ENCODE peak calls at places on chromosomes 2 and 18, in seven cellular contexts. G, A, W, F, N, B and D are unnamed samples. For H3K27me3, the result is how much of the 10 kb centered on the place peaks cover.

GRCh38 chr2:9843229-9844035 is at the start of gene TAF1B:
- DNase-seq in G (peak), A (peak), W (peak), F (peak), N (peak), B (peak), D (peak)

GRCh38 chr2:11764359-11764758 is 17.9 kb downstream of the LPIN1 start:
- DNase-seq in G (no peak), A (no peak), W (peak), F (no peak), N (no peak), B (no peak), D (no peak)

GRCh38 chr2:48107326-48107925 is 201.1 kb upstream of the FBXO11 start:
- DNase-seq in G (no peak), A (peak), W (no peak), F (no peak), N (no peak), B (no peak), D (no peak)

GRCh38 chr2:122056853-122057252 is 301.4 kb downstream of the TSN start:
- DNase-seq in G (no peak), A (peak), W (no peak), F (no peak), N (no peak), B (no peak), D (no peak)

GRCh38 chr18:48376406-48376805 is 32.8 kb downstream of the ZBTB7C start:
- DNase-seq in G (no peak), A (no peak), W (no peak), F (no peak), N (no peak), B (no peak), D (no peak)

GRCh38 chr2:104788721-104789446 is 65.0 kb upstream of the POU3F3 start:
- DNase-seq in G (no peak), A (no peak), W (no peak), F (no peak), N (no peak), B (no peak), D (no peak)

GRCh38 chr18:45562567-45563479 is 52.5 kb upstream of the SLC14A2 start:
- DNase-seq in G (no peak), A (no peak), W (peak), F (peak), N (peak), B (peak), D (no peak)

GRCh38 chr18:28855524-28855923 is 678.6 kb upstream of the CDH2 start:
- DNase-seq in G (no peak), A (peak), W (no peak), F (no peak), N (no peak), B (no peak), D (no peak)

GRCh38 chr2:117330611-117331010 is 483.9 kb upstream of the DDX18 start:
- DNase-seq in G (no peak), A (no peak), W (no peak), F (no peak), N (no peak), B (no peak), D (no peak)

GRCh38 chr2:17476060-17476459 is 42.2 kb downstream of the RAD51AP2 start:
- DNase-seq in G (no peak), A (no peak), W (no peak), F (no peak), N (no peak), B (no peak), D (no peak)

GRCh38 chr2:45342-46130 is 769 bp downstream of the FAM110C start:
- DNase-seq in G (no peak), A (no peak), W (no peak), F (no peak), N (peak), B (no peak), D (no peak)

GRCh38 chr2:118861741-118862140 is 14.3 kb upstream of the EN1 start:
- DNase-seq in G (no peak), A (peak), W (no peak), F (no peak), N (no peak), B (no peak), D (no peak)

GRCh38 chr2:118859157-118859770 is 11.8 kb upstream of the EN1 start:
- DNase-seq in G (no peak), A (no peak), W (no peak), F (no peak), N (no peak), B (no peak), D (no peak)

GRCh38 chr2:118861242-118861641 is 13.8 kb upstream of the EN1 start:
- DNase-seq in G (no peak), A (no peak), W (no peak), F (no peak), N (no peak), B (no peak), D (no peak)

GRCh38 chr2:118858485-118859156 is 11.2 kb upstream of the EN1 start:
- DNase-seq in G (no peak), A (no peak), W (no peak), F (no peak), N (no peak), B (no peak), D (no peak)

GRCh38 chr2:118860506-118860905 is 13.1 kb upstream of the EN1 start:
- DNase-seq in G (no peak), A (no peak), W (no peak), F (no peak), N (no peak), B (no peak), D (no peak)
- H3K27me3 ChIP-seq in G (half or more), A (under half), W (half or more), F (under half), N (under half), B (under half), D (half or more)

DNA sequence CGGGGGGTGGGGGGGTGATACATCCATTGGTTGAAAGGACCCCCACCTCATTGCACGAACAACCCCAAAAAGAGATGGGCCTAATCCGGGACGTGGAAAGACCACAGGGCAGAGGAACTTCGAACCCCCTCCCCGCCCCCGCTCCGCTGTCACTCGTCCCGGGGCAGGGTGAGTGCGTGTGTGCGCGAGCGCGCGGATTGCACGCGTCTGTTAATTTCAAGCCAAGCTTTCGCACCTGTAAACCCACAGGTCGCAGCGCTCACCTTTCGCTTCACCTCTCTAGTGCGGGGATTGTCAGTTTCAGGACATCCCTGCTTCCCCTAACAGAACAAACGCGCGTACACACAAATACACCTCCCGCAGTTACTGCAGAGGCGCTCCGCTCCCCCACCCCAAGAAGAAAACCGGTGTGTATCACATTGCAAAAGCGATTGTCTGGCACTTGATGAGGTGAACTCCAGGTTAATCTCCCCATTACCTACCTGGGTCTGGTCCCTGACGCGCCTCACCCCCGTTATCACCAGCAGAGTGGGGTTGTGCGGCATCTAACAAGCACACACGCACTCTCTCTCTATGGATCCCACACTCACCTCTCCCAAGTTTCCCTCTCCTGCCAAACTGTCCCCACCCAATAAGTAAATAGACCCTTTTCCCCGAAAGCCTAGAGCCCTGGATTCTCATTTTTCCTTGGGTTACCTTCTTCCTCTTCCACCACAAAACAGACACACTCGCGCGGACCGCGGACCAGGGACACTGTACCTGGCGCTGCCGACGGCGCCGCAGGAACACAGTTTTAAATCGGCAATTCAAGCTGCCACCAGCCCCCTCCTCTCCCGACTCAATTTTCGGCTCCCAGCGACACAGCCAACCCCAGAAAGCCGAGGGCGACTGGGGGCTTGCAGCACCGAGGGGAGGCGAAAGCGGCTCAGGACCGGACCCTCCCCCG is 1.0 kb downstream of the CYP26B1 start:
- DNase-seq in G (peak), A (no peak), W (peak), F (peak), N (peak), B (peak), D (no peak)
- H3K27me3 ChIP-seq in G (under half), A (half or more), W (half or more), F (under half), N (under half), B (under half), D (half or more)

GRCh38 chr18:27430595-27430994 is 245.5 kb upstream of the CHST9 start:
- DNase-seq in G (no peak), A (no peak), W (no peak), F (no peak), N (no peak), B (no peak), D (no peak)

GRCh38 chr18:27428120-27428519 is 243.0 kb upstream of the CHST9 start:
- DNase-seq in G (no peak), A (peak), W (no peak), F (no peak), N (no peak), B (no peak), D (no peak)

GRCh38 chr18:27423581-27423980 is 238.5 kb upstream of the CHST9 start:
- DNase-seq in G (no peak), A (no peak), W (no peak), F (no peak), N (no peak), B (no peak), D (no peak)

DNA sequence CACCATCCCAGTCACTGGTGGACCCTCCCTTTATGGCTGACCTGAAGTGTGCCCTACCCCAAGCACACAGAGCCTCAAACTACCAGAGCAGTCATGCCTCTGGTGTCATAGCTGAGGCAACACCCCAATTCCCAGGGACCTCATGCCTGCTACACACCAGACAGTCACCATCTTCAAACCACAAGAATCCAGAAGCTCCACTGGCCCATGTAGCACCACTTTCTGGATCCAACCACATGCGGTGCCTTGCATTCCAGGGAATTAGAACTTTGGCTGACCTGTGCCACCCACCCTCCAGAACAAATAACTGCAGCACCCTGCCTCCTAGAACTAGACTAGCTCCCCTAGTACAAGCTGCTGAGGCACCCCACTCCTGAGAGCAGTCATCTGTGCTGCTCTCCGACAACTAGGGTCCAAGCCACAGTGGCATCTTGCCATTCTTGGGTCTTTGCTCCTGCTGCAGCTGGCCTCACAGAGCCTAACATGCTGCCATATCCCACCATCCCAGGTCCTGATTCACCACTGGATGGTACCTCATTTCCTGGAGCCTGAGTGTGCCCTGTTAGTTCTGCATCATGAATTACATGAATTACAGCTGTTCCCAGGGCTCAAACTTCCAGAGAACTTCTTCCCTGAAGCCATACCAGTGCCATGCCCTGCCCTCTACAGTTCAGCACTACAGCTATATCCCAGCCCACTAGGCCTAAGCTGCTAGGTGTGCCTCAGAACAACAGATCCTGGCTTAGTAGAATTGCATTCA is 243.8 kb upstream of the CHST9 start:
- DNase-seq in G (no peak), A (no peak), W (no peak), F (no peak), N (no peak), B (no peak), D (no peak)
- H3K27me3 ChIP-seq in G (under half), A (under half), W (under half), F (under half), N (under half), B (under half), D (under half)

DNA sequence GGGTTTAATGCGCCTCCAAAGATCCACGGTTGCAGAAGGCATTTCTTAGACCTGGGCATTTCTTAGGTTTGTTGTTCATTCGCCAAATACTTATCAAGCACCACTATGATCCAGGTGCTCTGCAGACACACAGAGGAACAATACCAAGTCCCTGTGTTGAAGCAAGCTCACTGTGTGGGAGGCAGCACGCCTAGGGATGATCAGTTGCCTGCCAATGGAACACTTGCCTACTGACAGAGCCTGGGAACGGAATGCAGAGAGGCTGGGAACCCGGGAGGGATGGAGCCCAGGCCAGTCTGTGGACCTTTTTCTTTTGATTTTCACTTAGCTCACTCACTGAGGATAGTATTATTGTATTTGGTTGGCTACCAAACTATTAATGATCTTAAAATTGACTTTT is 1.9 kb upstream of the GRP start:
- DNase-seq in G (no peak), A (no peak), W (no peak), F (no peak), N (no peak), B (no peak), D (no peak)
- H3K27me3 ChIP-seq in G (under half), A (half or more), W (half or more), F (under half), N (under half), B (under half), D (half or more)

DNA sequence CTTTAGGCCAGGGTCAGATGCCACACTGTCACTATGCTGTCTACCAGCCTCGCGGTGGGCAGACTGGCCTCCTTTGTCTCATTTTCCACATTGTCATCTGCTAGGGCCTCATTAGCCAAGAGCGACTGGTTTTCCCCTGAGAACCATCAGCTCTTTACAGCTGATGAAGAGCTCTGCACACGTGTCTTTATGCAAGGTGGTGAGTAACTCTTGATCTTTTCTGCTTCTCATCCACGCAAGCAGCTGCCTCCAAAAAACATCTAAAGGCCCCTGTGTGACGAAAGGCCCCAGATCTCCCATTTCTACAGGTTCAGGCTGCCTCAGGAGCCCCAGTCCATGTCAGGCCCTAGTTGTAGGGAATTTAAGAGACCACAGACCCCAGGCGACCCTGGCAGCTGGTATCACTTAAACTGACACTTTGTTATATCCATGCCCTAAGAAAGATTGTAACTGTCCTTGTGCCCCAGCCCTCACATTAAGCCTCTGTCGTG is 52.9 kb downstream of the DPYSL5 start:
- DNase-seq in G (no peak), A (peak), W (no peak), F (no peak), N (no peak), B (no peak), D (no peak)
- H3K27me3 ChIP-seq in G (under half), A (half or more), W (under half), F (under half), N (under half), B (under half), D (under half)

DNA sequence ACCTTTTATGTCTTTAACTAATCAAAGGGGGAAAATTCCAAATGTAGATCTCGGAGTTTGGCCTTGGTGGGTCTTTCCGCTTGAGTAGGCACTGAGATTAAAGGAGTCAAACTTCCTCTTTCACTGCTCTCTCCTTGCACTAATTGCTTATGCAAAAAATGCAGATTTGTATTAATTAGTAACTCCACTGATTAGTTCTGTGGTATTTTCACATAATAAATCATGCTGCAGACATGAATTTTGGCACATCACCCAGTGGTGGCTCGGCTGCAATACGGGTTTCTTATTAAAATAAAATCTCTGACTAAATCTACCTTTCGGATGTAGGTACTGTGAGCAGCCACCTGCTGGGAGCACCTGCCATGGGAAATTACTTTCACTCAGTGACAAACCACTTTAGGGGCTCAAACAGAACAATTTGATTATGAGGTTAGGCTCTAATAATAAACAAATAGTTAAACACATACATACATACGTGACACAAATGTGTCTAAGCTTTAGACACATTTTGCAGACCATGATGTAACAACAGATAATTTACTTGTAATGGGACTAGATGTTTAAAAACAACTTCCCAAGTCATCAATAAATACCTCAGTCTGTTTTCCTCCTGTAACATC is 6.4 kb upstream of the NEUROD1 start:
- DNase-seq in G (no peak), A (no peak), W (no peak), F (no peak), N (no peak), B (no peak), D (no peak)
- H3K27me3 ChIP-seq in G (under half), A (half or more), W (half or more), F (under half), N (under half), B (under half), D (half or more)

GRCh38 chr2:149192425-149192824 is 138.0 kb upstream of the LYPD6 start:
- DNase-seq in G (no peak), A (peak), W (no peak), F (no peak), N (no peak), B (no peak), D (no peak)

GRCh38 chr2:149187061-149187460 is 143.3 kb upstream of the LYPD6 start:
- DNase-seq in G (no peak), A (no peak), W (no peak), F (no peak), N (no peak), B (no peak), D (no peak)

GRCh38 chr2:149191915-149192314 is 138.5 kb upstream of the LYPD6 start:
- DNase-seq in G (no peak), A (no peak), W (no peak), F (no peak), N (no peak), B (no peak), D (no peak)

GRCh38 chr2:149188291-149188690 is 142.1 kb upstream of the LYPD6 start:
- DNase-seq in G (no peak), A (no peak), W (no peak), F (no peak), N (no peak), B (no peak), D (no peak)

DNA sequence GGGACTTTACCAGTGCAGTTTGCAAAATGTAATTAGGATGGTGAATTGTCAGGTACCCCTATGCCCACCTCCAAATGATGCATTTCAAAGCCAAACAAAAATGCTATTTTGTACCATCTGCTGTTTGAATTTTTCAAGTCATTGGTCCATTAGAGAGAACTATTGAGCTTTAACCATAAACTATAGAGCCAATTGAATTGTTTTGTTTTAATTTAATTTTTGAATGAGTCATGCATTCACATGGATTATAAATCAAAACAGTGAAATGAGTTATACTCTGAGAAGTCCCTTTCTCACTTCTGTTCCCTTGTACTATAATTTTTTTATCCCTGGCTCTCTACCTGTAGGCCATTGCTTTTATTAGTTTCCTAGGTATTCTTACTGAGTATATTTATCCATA is 140.6 kb upstream of the LYPD6 start:
- DNase-seq in G (no peak), A (no peak), W (no peak), F (no peak), N (no peak), B (no peak), D (no peak)
- H3K27me3 ChIP-seq in G (under half), A (under half), W (under half), F (under half), N (under half), B (under half), D (under half)

DNA sequence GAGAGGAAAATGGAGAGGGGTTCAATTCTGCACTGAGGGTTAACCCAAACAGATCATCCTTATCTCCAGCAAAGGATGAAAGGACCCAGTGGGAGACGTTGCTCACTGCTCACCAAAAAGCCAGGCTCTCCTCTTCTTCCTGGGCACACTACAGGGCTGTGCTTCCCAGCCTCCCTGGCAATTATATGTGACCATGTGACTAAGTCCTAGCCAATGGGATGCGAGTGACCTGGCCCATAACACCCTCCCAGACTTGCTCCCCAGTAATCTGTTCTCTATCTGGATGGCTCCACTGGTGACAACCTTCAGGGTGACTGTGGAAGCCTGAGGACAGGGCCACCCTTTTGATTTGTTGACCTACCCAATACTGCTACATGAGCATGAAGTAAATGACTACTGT is 10.9 kb upstream of the PRKCE start:
- DNase-seq in G (no peak), A (no peak), W (no peak), F (no peak), N (no peak), B (no peak), D (no peak)
- H3K27me3 ChIP-seq in G (under half), A (under half), W (under half), F (under half), N (under half), B (under half), D (under half)